ENCODE peak calls at places on chromosome 16, in five cellular contexts. W, G, Y, V and E are unnamed samples.

GRCh38 chr16:62014534-62014933 is 21.7 kb downstream of the CDH8 start:
- DNase-seq in W (no peak), G (no peak), Y (no peak), V (no peak), E (no peak)

GRCh38 chr16:24771132-24771778 is 41.8 kb downstream of the TNRC6A start:
- DNase-seq in W (no peak), G (no peak), Y (peak), V (peak), E (no peak)

GRCh38 chr16:69916445-69916844 is 34.7 kb upstream of the CLEC18A start:
- DNase-seq in W (no peak), G (no peak), Y (no peak), V (no peak), E (no peak)

GRCh38 chr16:73172621-73173312 is 124.8 kb upstream of the ZFHX3 start:
- DNase-seq in W (no peak), G (peak), Y (peak), V (peak), E (no peak)

GRCh38 chr16:17607624-17608023 is 136.9 kb upstream of the XYLT1 start:
- DNase-seq in W (no peak), G (no peak), Y (no peak), V (no peak), E (no peak)

GRCh38 chr16:4675864-4676786 is 17.2 kb upstream of the NUDT16L1 start:
- DNase-seq in W (no peak), G (no peak), Y (no peak), V (peak), E (peak)

GRCh38 chr16:30698816-30699614 is at the start of gene SRCAP:
- DNase-seq in W (no peak), G (peak), Y (peak), V (peak), E (peak)

GRCh38 chr16:86338403-86339115 is 171.8 kb upstream of the FOXF1 start:
- DNase-seq in W (no peak), G (no peak), Y (no peak), V (no peak), E (no peak)

GRCh38 chr16:56983211-56983751 is 6.1 kb upstream of the NLRC5 start:
- DNase-seq in W (no peak), G (peak), Y (no peak), V (peak), E (no peak)

GRCh38 chr16:29012913-29013641 is 28.2 kb downstream of the LAT start:
- DNase-seq in W (no peak), G (no peak), Y (peak), V (no peak), E (peak)

GRCh38 chr16:20884240-20884556 is 16.0 kb downstream of the DCUN1D3 start:
- DNase-seq in W (no peak), G (no peak), Y (peak), V (peak), E (no peak)

GRCh38 chr16:15900357-15900756 is 12.0 kb upstream of the CEP20 start:
- DNase-seq in W (no peak), G (no peak), Y (no peak), V (no peak), E (no peak)

GRCh38 chr16:71514476-71514875 is 11.8 kb upstream of the CHST4 start:
- DNase-seq in W (no peak), G (no peak), Y (no peak), V (peak), E (no peak)

GRCh38 chr16:59154295-59154694 is 420.2 kb upstream of the GOT2 start:
- DNase-seq in W (no peak), G (no peak), Y (no peak), V (peak), E (no peak)

GRCh38 chr16:27428035-27428785 is 26.2 kb downstream of the IL21R start:
- DNase-seq in W (peak), G (no peak), Y (no peak), V (no peak), E (peak)

GRCh38 chr16:590875-591200 is 972 bp downstream of the RAB40C start:
- DNase-seq in W (no peak), G (no peak), Y (no peak), V (no peak), E (no peak)

GRCh38 chr16:590165-590874 is 454 bp downstream of the RAB40C start:
- DNase-seq in W (no peak), G (no peak), Y (peak), V (peak), E (no peak)

GRCh38 chr16:588889-589657 is 793 bp upstream of the RAB40C start:
- DNase-seq in W (no peak), G (peak), Y (peak), V (peak), E (peak)

GRCh38 chr16:588639-588888 is 1.3 kb upstream of the RAB40C start:
- DNase-seq in W (no peak), G (peak), Y (peak), V (no peak), E (peak)

DNA sequence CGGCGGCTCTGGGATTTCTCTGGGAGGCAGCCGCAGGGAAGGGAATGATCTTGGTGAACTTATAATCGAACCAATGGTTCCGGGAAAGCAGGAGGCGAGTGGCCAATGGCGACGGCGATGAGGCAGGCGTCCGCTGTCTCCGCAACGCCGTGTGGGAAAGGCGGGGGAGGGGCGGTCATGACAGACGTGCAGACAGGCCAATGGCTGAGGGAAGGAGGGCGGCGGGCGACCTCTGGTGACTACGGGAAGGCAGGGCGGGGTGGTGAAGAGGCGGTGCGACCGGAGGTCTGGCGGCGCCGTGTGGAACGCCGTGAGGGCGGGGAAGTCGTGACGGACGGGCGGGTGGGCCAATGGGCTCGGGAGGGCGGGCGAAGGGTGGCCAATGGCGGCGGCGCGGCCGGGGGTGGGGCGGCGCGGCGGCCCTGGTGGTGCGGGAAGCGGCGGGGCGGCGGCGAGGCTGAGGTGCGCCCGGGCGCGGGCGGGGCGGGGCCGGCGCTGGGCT is at the start of gene RAB40C:
- DNase-seq in W (peak), G (peak), Y (peak), V (peak), E (peak)
- TF ChIP-seq CTCF in W (no peak), G (no peak), Y (no peak), V (no peak), E (no peak)

DNA sequence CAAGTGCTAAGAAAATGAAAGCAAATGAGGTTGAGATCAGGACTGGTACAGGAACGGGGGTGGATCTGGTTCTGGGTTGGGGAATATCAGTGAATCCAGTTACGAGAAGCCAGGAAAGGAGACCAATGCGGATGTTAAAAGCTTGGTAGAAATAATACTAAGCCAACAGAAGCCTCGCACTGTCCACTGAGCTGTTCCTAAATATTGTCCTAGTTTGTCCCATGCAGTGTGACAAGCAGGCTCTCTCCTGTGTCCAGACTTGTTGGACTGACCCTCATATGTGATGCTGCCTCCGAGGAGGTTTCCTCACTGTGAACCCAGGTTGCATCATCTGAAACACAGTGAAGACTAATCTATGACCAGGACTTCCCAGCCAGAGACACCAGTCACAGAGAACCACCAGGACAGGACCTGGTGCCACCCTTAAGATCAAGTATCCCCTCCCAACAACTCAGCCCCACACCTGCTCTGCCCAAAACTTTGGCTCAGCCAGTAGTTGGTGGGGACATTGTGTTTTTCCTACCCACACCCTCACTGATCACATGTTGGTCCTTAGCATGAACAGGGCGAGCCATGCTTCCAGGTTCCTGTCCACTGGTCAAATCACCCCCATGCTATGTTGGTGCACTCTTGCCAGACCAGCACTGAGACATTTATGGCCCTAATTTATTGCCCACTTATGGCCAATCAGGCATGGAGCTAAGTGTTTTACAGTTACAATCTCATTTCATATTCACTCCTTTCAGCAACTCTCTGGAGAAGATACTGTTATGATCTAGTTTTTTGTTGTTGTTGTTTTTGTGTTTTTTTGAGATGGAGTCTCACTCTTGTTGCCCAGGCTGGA is 32.6 kb upstream of the SCNN1B start:
- DNase-seq in W (no peak), G (no peak), Y (no peak), V (no peak), E (no peak)
- TF ChIP-seq CTCF in W (no peak), G (no peak), Y (no peak), V (no peak), E (no peak)

GRCh38 chr16:49061315-49061714 is 220.3 kb downstream of the CBLN1 start:
- DNase-seq in W (no peak), G (no peak), Y (no peak), V (no peak), E (no peak)

GRCh38 chr16:49056546-49056945 is 225.1 kb downstream of the CBLN1 start:
- DNase-seq in W (no peak), G (no peak), Y (no peak), V (no peak), E (no peak)

GRCh38 chr16:49055824-49056545 is 225.7 kb downstream of the CBLN1 start:
- DNase-seq in W (no peak), G (no peak), Y (no peak), V (no peak), E (no peak)

GRCh38 chr16:49057391-49057790 is 224.2 kb downstream of the CBLN1 start:
- DNase-seq in W (no peak), G (no peak), Y (no peak), V (no peak), E (no peak)

DNA sequence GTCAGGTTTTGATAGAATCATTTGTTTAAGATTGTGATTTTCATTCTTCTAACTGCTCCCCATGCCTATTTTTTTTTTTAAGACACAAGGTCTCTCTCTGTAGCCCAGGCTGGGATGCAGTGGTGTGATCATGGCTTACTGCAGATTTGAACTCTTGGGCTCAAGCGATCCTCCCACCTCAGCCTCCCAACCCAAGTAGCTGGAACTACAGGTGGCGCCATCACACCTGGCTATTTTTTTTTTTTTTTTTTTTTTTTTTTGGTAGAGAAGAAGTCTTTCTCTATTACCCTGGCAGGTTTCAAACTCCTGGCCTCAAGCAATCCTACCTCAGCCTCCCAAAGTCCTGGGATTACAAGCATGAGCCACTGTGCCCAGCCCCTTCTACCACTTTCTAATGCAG is 223.3 kb downstream of the CBLN1 start:
- DNase-seq in W (no peak), G (no peak), Y (no peak), V (no peak), E (no peak)
- TF ChIP-seq CTCF in W (no peak), G (no peak), Y (no peak), V (no peak), E (no peak)

DNA sequence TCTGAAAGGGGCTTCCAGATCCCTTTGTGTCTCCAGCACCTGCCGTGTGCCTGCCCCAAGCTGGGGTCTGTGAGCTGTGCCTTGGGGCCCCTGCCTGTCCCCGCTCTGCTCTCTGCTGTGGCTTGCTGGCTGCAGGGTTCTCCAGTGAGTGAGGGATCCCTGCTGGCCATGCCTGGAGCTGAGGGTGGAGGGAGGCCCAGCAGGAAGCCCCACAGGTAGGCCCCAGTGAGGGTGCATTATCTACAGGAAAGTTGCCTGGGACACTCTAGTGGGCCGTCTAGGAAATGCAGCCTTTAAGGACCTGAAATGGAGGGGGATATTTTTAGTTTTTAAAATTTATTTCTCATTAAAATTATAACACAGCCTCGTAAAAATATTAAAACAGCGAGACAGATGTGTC is 50.9 kb downstream of the JPH3 start:
- DNase-seq in W (no peak), G (peak), Y (peak), V (no peak), E (no peak)
- TF ChIP-seq CTCF in W (no peak), G (peak), Y (peak), V (peak), E (no peak)